ENCODE peak calls at places on chromosomes 3 and 15, in five cellular contexts. One of them, this sample, is unnamed.

GRCh38 chr15:70556804-70557203 is 206.6 kb downstream of the UACA start:
- DNase-seq in dermis microvascular lymphatic vessel endothelial cell: no peak
- DNase-seq in activated T-cell treated with anti-CD3 and anti-CD28 coated beads for 4 hours: no peak
- DNase-seq in HCT116: no peak
- DNase-seq in 8988T: no peak
- DNase-seq in this sample: no peak

GRCh38 chr3:173275740-173276139 is 121.8 kb upstream of the NLGN1 start:
- DNase-seq in dermis microvascular lymphatic vessel endothelial cell: no peak
- DNase-seq in activated T-cell treated with anti-CD3 and anti-CD28 coated beads for 4 hours: no peak
- DNase-seq in HCT116: peak; percentile 2
- DNase-seq in 8988T: no peak
- DNase-seq in this sample: no peak

GRCh38 chr15:63018639-63019038 is 23.9 kb upstream of the TPM1 start:
- DNase-seq in dermis microvascular lymphatic vessel endothelial cell: no peak
- DNase-seq in activated T-cell treated with anti-CD3 and anti-CD28 coated beads for 4 hours: no peak
- DNase-seq in HCT116: no peak
- DNase-seq in 8988T: no peak
- DNase-seq in this sample: no peak

GRCh38 chr15:31867536-31868442 is 162.5 kb upstream of the CHRNA7 start:
- DNase-seq in dermis microvascular lymphatic vessel endothelial cell: peak; percentile 61
- DNase-seq in activated T-cell treated with anti-CD3 and anti-CD28 coated beads for 4 hours: peak; percentile 29
- DNase-seq in HCT116: peak; percentile 46
- DNase-seq in 8988T: peak; percentile 17
- DNase-seq in this sample: peak; percentile 52

GRCh38 chr3:98612587-98612986 is 19.2 kb upstream of the CPOX start:
- DNase-seq in dermis microvascular lymphatic vessel endothelial cell: no peak
- DNase-seq in activated T-cell treated with anti-CD3 and anti-CD28 coated beads for 4 hours: no peak
- DNase-seq in HCT116: no peak
- DNase-seq in 8988T: no peak
- DNase-seq in this sample: no peak

GRCh38 chr3:83946045-83946444 is 1012.7 kb upstream of the CADM2 start:
- DNase-seq in dermis microvascular lymphatic vessel endothelial cell: no peak
- DNase-seq in activated T-cell treated with anti-CD3 and anti-CD28 coated beads for 4 hours: no peak
- DNase-seq in HCT116: no peak
- DNase-seq in 8988T: no peak
- DNase-seq in this sample: no peak

GRCh38 chr3:40713306-40713705 is 188.5 kb downstream of the ZNF621 start:
- DNase-seq in dermis microvascular lymphatic vessel endothelial cell: no peak
- DNase-seq in activated T-cell treated with anti-CD3 and anti-CD28 coated beads for 4 hours: no peak
- DNase-seq in HCT116: no peak
- DNase-seq in 8988T: no peak
- DNase-seq in this sample: no peak

GRCh38 chr3:13338231-13338630 is 81.9 kb downstream of the NUP210 start:
- DNase-seq in dermis microvascular lymphatic vessel endothelial cell: no peak
- DNase-seq in activated T-cell treated with anti-CD3 and anti-CD28 coated beads for 4 hours: no peak
- DNase-seq in HCT116: no peak
- DNase-seq in 8988T: no peak
- DNase-seq in this sample: peak; percentile 36

GRCh38 chr3:156359337-156359736 is 195.6 kb downstream of the SSR3 start:
- DNase-seq in dermis microvascular lymphatic vessel endothelial cell: no peak
- DNase-seq in activated T-cell treated with anti-CD3 and anti-CD28 coated beads for 4 hours: no peak
- DNase-seq in HCT116: peak; percentile 7
- DNase-seq in 8988T: no peak
- DNase-seq in this sample: no peak

GRCh38 chr3:42685363-42685881 is at the start of gene KLHL40:
- DNase-seq in dermis microvascular lymphatic vessel endothelial cell: no peak
- DNase-seq in activated T-cell treated with anti-CD3 and anti-CD28 coated beads for 4 hours: no peak
- DNase-seq in HCT116: no peak
- DNase-seq in 8988T: peak; percentile 26
- DNase-seq in this sample: no peak

GRCh38 chr3:66394261-66395249 is 106.3 kb downstream of the LRIG1 start:
- DNase-seq in dermis microvascular lymphatic vessel endothelial cell: peak; percentile 13
- DNase-seq in activated T-cell treated with anti-CD3 and anti-CD28 coated beads for 4 hours: no peak
- DNase-seq in HCT116: no peak
- DNase-seq in 8988T: no peak
- DNase-seq in this sample: no peak

GRCh38 chr15:77727635-77728311 is 95.1 kb upstream of the LINGO1 start:
- DNase-seq in dermis microvascular lymphatic vessel endothelial cell: no peak
- DNase-seq in activated T-cell treated with anti-CD3 and anti-CD28 coated beads for 4 hours: no peak
- DNase-seq in HCT116: no peak
- DNase-seq in 8988T: no peak
- DNase-seq in this sample: no peak

GRCh38 chr3:13093687-13094086 is 20.5 kb upstream of the IQSEC1 start:
- DNase-seq in dermis microvascular lymphatic vessel endothelial cell: no peak
- DNase-seq in activated T-cell treated with anti-CD3 and anti-CD28 coated beads for 4 hours: no peak
- DNase-seq in HCT116: no peak
- DNase-seq in 8988T: no peak
- DNase-seq in this sample: no peak

GRCh38 chr3:58353722-58354553 is 21.2 kb downstream of the PXK start:
- DNase-seq in dermis microvascular lymphatic vessel endothelial cell: no peak
- DNase-seq in activated T-cell treated with anti-CD3 and anti-CD28 coated beads for 4 hours: no peak
- DNase-seq in HCT116: no peak
- DNase-seq in 8988T: no peak
- DNase-seq in this sample: no peak

GRCh38 chr3:190032924-190033323 is 87.8 kb downstream of the P3H2 start:
- DNase-seq in dermis microvascular lymphatic vessel endothelial cell: no peak
- DNase-seq in activated T-cell treated with anti-CD3 and anti-CD28 coated beads for 4 hours: no peak
- DNase-seq in HCT116: no peak
- DNase-seq in 8988T: peak; percentile 17
- DNase-seq in this sample: peak; percentile 59

GRCh38 chr3:158152186-158152585 is 42.3 kb downstream of the RSRC1 start:
- DNase-seq in dermis microvascular lymphatic vessel endothelial cell: peak; percentile 44
- DNase-seq in activated T-cell treated with anti-CD3 and anti-CD28 coated beads for 4 hours: no peak
- DNase-seq in HCT116: no peak
- DNase-seq in 8988T: no peak
- DNase-seq in this sample: no peak